ENCODE peak calls at places on chromosomes 16 and 17, in ten cellular contexts. One of them, this sample, is unnamed.

GRCh38 chr16:50301626-50302471 is 35.5 kb downstream of the ADCY7 start:
- DNase-seq in H9: peak; percentile 27
- DNase-seq in CD8-positive, alpha-beta T cell: no peak
- DNase-seq in transverse colon: no peak
- DNase-seq in fibroblast of lung: peak; percentile 71
- DNase-seq in PC-3: no peak
- DNase-seq in right lobe of liver: no peak
- DNase-seq in heart left ventricle: peak; percentile 30
- DNase-seq in A673: no peak
- DNase-seq in H1: peak; percentile 45
- DNase-seq in this sample: peak; percentile 19

GRCh38 chr17:880074-880870 is 98.1 kb downstream of the MRM3 start:
- DNase-seq in H9: no peak
- DNase-seq in CD8-positive, alpha-beta T cell: no peak
- DNase-seq in transverse colon: no peak
- DNase-seq in fibroblast of lung: no peak
- DNase-seq in PC-3: no peak
- DNase-seq in right lobe of liver: no peak
- DNase-seq in heart left ventricle: peak; percentile 58
- DNase-seq in A673: no peak
- DNase-seq in H1: no peak
- DNase-seq in this sample: peak; percentile 61

GRCh38 chr17:27818311-27819170 is 18.2 kb upstream of the NOS2 start:
- DNase-seq in H9: no peak
- DNase-seq in CD8-positive, alpha-beta T cell: no peak
- DNase-seq in transverse colon: peak; percentile 48
- DNase-seq in fibroblast of lung: no peak
- DNase-seq in PC-3: no peak
- DNase-seq in right lobe of liver: no peak
- DNase-seq in heart left ventricle: peak; percentile 43
- DNase-seq in A673: no peak
- DNase-seq in H1: no peak
- DNase-seq in this sample: no peak

GRCh38 chr17:76485569-76485968 is 15.7 kb downstream of the RHBDF2 start:
- DNase-seq in H9: no peak
- DNase-seq in CD8-positive, alpha-beta T cell: no peak
- DNase-seq in transverse colon: peak; percentile 22
- DNase-seq in fibroblast of lung: no peak
- DNase-seq in PC-3: no peak
- DNase-seq in right lobe of liver: no peak
- DNase-seq in heart left ventricle: peak; percentile 73
- DNase-seq in A673: no peak
- DNase-seq in H1: no peak
- DNase-seq in this sample: no peak

GRCh38 chr17:37050905-37051304 is 102.2 kb downstream of the AATF start:
- DNase-seq in H9: no peak
- DNase-seq in CD8-positive, alpha-beta T cell: no peak
- DNase-seq in transverse colon: no peak
- DNase-seq in fibroblast of lung: no peak
- DNase-seq in PC-3: peak; percentile 6
- DNase-seq in right lobe of liver: no peak
- DNase-seq in heart left ventricle: no peak
- DNase-seq in A673: no peak
- DNase-seq in H1: no peak
- DNase-seq in this sample: no peak

GRCh38 chr16:57818377-57819055 is 16.2 kb upstream of the KIFC3 start:
- DNase-seq in H9: no peak
- DNase-seq in CD8-positive, alpha-beta T cell: no peak
- DNase-seq in transverse colon: no peak
- DNase-seq in fibroblast of lung: no peak
- DNase-seq in PC-3: peak; percentile 78
- DNase-seq in right lobe of liver: no peak
- DNase-seq in heart left ventricle: no peak
- DNase-seq in A673: no peak
- DNase-seq in H1: no peak
- DNase-seq in this sample: no peak

GRCh38 chr16:28280881-28281836 is 11.2 kb upstream of the SBK1 start:
- DNase-seq in H9: no peak
- DNase-seq in CD8-positive, alpha-beta T cell: no peak
- DNase-seq in transverse colon: no peak
- DNase-seq in fibroblast of lung: no peak
- DNase-seq in PC-3: no peak
- DNase-seq in right lobe of liver: no peak
- DNase-seq in heart left ventricle: no peak
- DNase-seq in A673: peak; percentile 46
- DNase-seq in H1: no peak
- DNase-seq in this sample: no peak

GRCh38 chr17:12744298-12744697 is 45.0 kb upstream of the ARHGAP44 start:
- DNase-seq in H9: peak; percentile 36
- DNase-seq in CD8-positive, alpha-beta T cell: no peak
- DNase-seq in transverse colon: no peak
- DNase-seq in fibroblast of lung: peak; percentile 14
- DNase-seq in PC-3: no peak
- DNase-seq in right lobe of liver: no peak
- DNase-seq in heart left ventricle: peak; percentile 86
- DNase-seq in A673: no peak
- DNase-seq in H1: no peak
- DNase-seq in this sample: peak; percentile 61

GRCh38 chr17:37131064-37131463 is 182.3 kb downstream of the AATF start:
- DNase-seq in H9: no peak
- DNase-seq in CD8-positive, alpha-beta T cell: no peak
- DNase-seq in transverse colon: no peak
- DNase-seq in fibroblast of lung: peak; percentile 77
- DNase-seq in PC-3: no peak
- DNase-seq in right lobe of liver: no peak
- DNase-seq in heart left ventricle: no peak
- DNase-seq in A673: no peak
- DNase-seq in H1: no peak
- DNase-seq in this sample: no peak

GRCh38 chr17:48244121-48244711 is 136.7 kb downstream of the SNX11 start:
- DNase-seq in H9: no peak
- DNase-seq in CD8-positive, alpha-beta T cell: no peak
- DNase-seq in transverse colon: peak; percentile 37
- DNase-seq in fibroblast of lung: no peak
- DNase-seq in PC-3: peak; percentile 98
- DNase-seq in right lobe of liver: no peak
- DNase-seq in heart left ventricle: no peak
- DNase-seq in A673: peak; percentile 96
- DNase-seq in H1: no peak
- DNase-seq in this sample: no peak

GRCh38 chr16:8044796-8045195 is 545.5 kb downstream of the TMEM114 start:
- DNase-seq in H9: no peak
- DNase-seq in CD8-positive, alpha-beta T cell: no peak
- DNase-seq in transverse colon: no peak
- DNase-seq in fibroblast of lung: no peak
- DNase-seq in PC-3: peak; percentile 1
- DNase-seq in right lobe of liver: no peak
- DNase-seq in heart left ventricle: no peak
- DNase-seq in A673: no peak
- DNase-seq in H1: no peak
- DNase-seq in this sample: no peak

GRCh38 chr17:29219378-29220047 is 27.1 kb upstream of the CRYBA1 start:
- DNase-seq in H9: peak; percentile 89
- DNase-seq in CD8-positive, alpha-beta T cell: peak; percentile 68
- DNase-seq in transverse colon: peak; percentile 77
- DNase-seq in fibroblast of lung: peak; percentile 89
- DNase-seq in PC-3: peak; percentile 82
- DNase-seq in right lobe of liver: peak; percentile 86
- DNase-seq in heart left ventricle: peak; percentile 69
- DNase-seq in A673: peak; percentile 91
- DNase-seq in H1: peak; percentile 94
- DNase-seq in this sample: peak; percentile 39

GRCh38 chr16:50338371-50339231 is 30.2 kb downstream of the BRD7 start:
- DNase-seq in H9: no peak
- DNase-seq in CD8-positive, alpha-beta T cell: peak; percentile 56
- DNase-seq in transverse colon: no peak
- DNase-seq in fibroblast of lung: no peak
- DNase-seq in PC-3: no peak
- DNase-seq in right lobe of liver: no peak
- DNase-seq in heart left ventricle: no peak
- DNase-seq in A673: no peak
- DNase-seq in H1: no peak
- DNase-seq in this sample: no peak

GRCh38 chr17:31072186-31072585 is 22.6 kb upstream of the NF1 start:
- DNase-seq in H9: no peak
- DNase-seq in CD8-positive, alpha-beta T cell: no peak
- DNase-seq in transverse colon: no peak
- DNase-seq in fibroblast of lung: no peak
- DNase-seq in PC-3: no peak
- DNase-seq in right lobe of liver: no peak
- DNase-seq in heart left ventricle: no peak
- DNase-seq in A673: peak; percentile 73
- DNase-seq in H1: no peak
- DNase-seq in this sample: peak; percentile 94

GRCh38 chr16:20409398-20410152 is at the start of gene ACSM5:
- DNase-seq in H9: no peak
- DNase-seq in CD8-positive, alpha-beta T cell: no peak
- DNase-seq in transverse colon: peak; percentile 25
- DNase-seq in fibroblast of lung: no peak
- DNase-seq in PC-3: no peak
- DNase-seq in right lobe of liver: peak; percentile 98
- DNase-seq in heart left ventricle: peak; percentile 40
- DNase-seq in A673: no peak
- DNase-seq in H1: no peak
- DNase-seq in this sample: no peak

DNA sequence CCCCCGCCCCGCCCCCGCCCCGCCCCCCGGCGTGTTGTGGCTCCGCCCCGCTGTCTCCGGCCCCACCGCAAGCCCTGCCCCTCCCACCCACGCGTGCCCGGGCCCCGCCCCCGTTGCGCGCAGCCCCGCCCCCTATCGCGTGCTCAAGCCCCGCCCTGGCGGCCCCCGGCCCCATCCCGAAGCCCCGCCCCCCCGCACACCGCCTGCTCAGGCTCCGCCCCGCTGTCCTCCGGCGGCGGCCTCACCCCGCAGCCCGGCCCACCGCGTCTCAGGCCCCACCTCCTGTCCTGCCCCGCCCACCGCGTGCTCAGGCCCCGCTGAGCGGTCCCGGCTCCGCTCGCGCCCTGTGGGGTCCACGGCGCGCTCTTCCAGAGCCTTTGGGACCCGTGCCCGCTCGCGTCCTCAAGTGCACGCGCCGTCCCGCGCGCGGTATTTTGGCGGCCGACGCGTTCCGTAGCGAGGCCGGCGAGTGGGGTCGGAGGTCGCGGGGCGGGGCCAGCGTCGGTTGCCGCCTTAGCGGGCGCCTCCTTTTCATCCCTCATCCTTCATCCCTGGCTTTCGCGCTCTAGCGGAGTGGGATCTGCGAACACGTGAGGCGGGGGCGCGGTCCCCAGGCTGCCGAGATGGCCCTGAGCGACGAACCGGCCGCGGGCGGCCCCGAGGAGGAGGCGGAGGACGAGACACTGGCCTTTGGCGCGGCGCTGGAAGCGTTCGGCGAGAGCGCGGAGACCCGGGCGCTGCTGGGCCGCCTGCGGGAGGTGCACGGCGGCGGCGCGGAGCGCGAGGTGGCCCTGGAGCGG is at the start of gene TBCD:
- DNase-seq in H9: peak; percentile 91
- DNase-seq in CD8-positive, alpha-beta T cell: peak; percentile 84
- DNase-seq in transverse colon: peak; percentile 89
- DNase-seq in fibroblast of lung: peak; percentile 90
- DNase-seq in PC-3: peak; percentile 85
- DNase-seq in right lobe of liver: peak; percentile 93
- DNase-seq in heart left ventricle: peak; percentile 89
- DNase-seq in A673: peak; percentile 93
- DNase-seq in H1: peak; percentile 89
- DNase-seq in this sample: peak; percentile 73
- TF ChIP-seq CTCF in H9: no peak
- TF ChIP-seq CTCF in CD8-positive, alpha-beta T cell: no peak
- TF ChIP-seq CTCF in transverse colon: no peak
- TF ChIP-seq CTCF in fibroblast of lung: no peak
- TF ChIP-seq CTCF in PC-3: no peak
- TF ChIP-seq CTCF in right lobe of liver: no peak
- TF ChIP-seq CTCF in heart left ventricle: no peak
- TF ChIP-seq CTCF in A673: no peak
- TF ChIP-seq CTCF in H1: no peak
- TF ChIP-seq CTCF in this sample: no peak

GRCh38 chr16:87391950-87392822 is at the start of gene MAP1LC3B:
- DNase-seq in H9: peak; percentile 96
- DNase-seq in CD8-positive, alpha-beta T cell: peak; percentile 94
- DNase-seq in transverse colon: peak; percentile 98
- DNase-seq in fibroblast of lung: peak; percentile 96
- DNase-seq in PC-3: peak; percentile 94
- DNase-seq in right lobe of liver: peak; percentile 97
- DNase-seq in heart left ventricle: peak; percentile 97
- DNase-seq in A673: peak; percentile 96
- DNase-seq in H1: peak; percentile 99
- DNase-seq in this sample: peak; percentile 75
- H3K4me1 ChIP-seq in H9: peaks cover 4% of the 10 kb centered on the region
- H3K4me1 ChIP-seq in CD8-positive, alpha-beta T cell: peaks cover 44% of the 10 kb centered on the region
- H3K4me1 ChIP-seq in transverse colon: peaks cover 44% of the 10 kb centered on the region
- H3K4me1 ChIP-seq in fibroblast of lung: peaks cover 10% of the 10 kb centered on the region
- H3K4me1 ChIP-seq in PC-3: peaks cover 29% of the 10 kb centered on the region
- H3K4me1 ChIP-seq in right lobe of liver: peaks cover 40% of the 10 kb centered on the region
- H3K4me1 ChIP-seq in heart left ventricle: peaks cover 25% of the 10 kb centered on the region
- H3K4me1 ChIP-seq in A673: peaks cover 40% of the 10 kb centered on the region
- H3K4me1 ChIP-seq in H1: peaks cover 6% of the 10 kb centered on the region
- H3K4me1 ChIP-seq in this sample: peaks cover 14% of the 10 kb centered on the region

GRCh38 chr17:78340183-78340955 is 19.5 kb downstream of the SOCS3 start:
- DNase-seq in H9: no peak
- DNase-seq in CD8-positive, alpha-beta T cell: no peak
- DNase-seq in transverse colon: no peak
- DNase-seq in fibroblast of lung: no peak
- DNase-seq in PC-3: no peak
- DNase-seq in right lobe of liver: no peak
- DNase-seq in heart left ventricle: no peak
- DNase-seq in A673: no peak
- DNase-seq in H1: no peak
- DNase-seq in this sample: no peak
- H3K27ac ChIP-seq in H9: no peak overlapping the region
- H3K27ac ChIP-seq in CD8-positive, alpha-beta T cell: no peak overlapping the region
- H3K27ac ChIP-seq in transverse colon: peak overlapping the region; percentile 92
- H3K27ac ChIP-seq in fibroblast of lung: peak overlapping the region; percentile 97
- H3K27ac ChIP-seq in PC-3: peak overlapping the region; percentile 96
- H3K27ac ChIP-seq in right lobe of liver: no peak overlapping the region
- H3K27ac ChIP-seq in heart left ventricle: no peak overlapping the region
- H3K27ac ChIP-seq in A673: no peak overlapping the region
- H3K27ac ChIP-seq in H1: no peak overlapping the region
- H3K27ac ChIP-seq in this sample: no peak overlapping the region

DNA sequence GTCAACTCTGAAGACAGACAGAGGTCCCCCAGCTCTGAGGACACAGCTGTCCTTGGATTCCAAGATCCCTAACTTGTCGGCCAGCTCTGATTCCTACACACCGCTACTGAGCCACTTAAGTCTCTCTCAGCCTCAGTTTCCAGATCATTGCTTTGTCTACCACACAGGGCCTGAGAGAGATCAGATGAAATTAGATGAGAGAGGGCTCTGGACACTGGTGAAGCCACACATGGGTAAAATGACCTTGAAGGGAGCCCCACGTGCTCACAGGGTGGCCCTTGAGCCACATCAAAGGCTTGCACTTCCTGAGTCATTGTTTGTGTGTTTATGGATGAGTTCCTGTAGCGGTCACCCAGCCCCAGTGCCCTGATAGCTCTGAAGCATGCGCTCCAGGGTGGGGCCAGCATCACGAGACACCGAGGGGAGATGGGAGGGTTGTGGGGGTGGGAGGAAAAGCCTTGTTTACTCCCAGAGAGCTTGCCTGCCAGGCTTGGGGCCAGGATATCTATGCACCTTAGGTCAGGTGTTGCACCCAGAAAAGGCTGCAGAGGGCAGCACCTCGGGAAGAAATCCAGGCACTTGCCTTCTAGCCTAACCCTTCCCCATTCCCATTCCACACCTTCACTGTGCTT is 32.7 kb upstream of the SLC6A2 start:
- DNase-seq in H9: peak; percentile 84
- DNase-seq in CD8-positive, alpha-beta T cell: no peak
- DNase-seq in transverse colon: no peak
- DNase-seq in fibroblast of lung: no peak
- DNase-seq in PC-3: peak; percentile 7
- DNase-seq in right lobe of liver: peak; percentile 56
- DNase-seq in heart left ventricle: no peak
- DNase-seq in A673: peak; percentile 14
- DNase-seq in H1: peak; percentile 75
- DNase-seq in this sample: peak; percentile 23
- TF ChIP-seq CTCF in H9: peak; percentile 74
- TF ChIP-seq CTCF in CD8-positive, alpha-beta T cell: no peak
- TF ChIP-seq CTCF in transverse colon: no peak
- TF ChIP-seq CTCF in fibroblast of lung: no peak
- TF ChIP-seq CTCF in PC-3: peak; percentile 35
- TF ChIP-seq CTCF in right lobe of liver: peak; percentile 52
- TF ChIP-seq CTCF in heart left ventricle: no peak
- TF ChIP-seq CTCF in A673: peak; percentile 36
- TF ChIP-seq CTCF in H1: peak; percentile 86
- TF ChIP-seq CTCF in this sample: peak; percentile 63